ENCODE peak calls at places on chromosomes 7 and 10, in five cellular contexts. P, D, N, C and T are unnamed samples.

GRCh38 chr10:98556061-98556460 is 109.3 kb upstream of the HPS1 start:
- DNase-seq in N (no peak), D (no peak), P (no peak), C (no peak), T (no peak)

GRCh38 chr10:19325581-19325980 is 277.0 kb downstream of the MALRD1 start:
- DNase-seq in C (no peak), D (no peak), P (no peak), N (no peak), T (no peak)

GRCh38 chr7:70131807-70132565 is 533.7 kb downstream of the AUTS2 start:
- DNase-seq in P (no peak), C (no peak), N (no peak), D (no peak), T (no peak)

GRCh38 chr10:24355289-24355688 is 146.4 kb downstream of the KIAA1217 start:
- DNase-seq in D (no peak), N (no peak), P (no peak), C (no peak), T (no peak)

GRCh38 chr10:77967611-77968022 is 41.1 kb upstream of the DLG5 start:
- DNase-seq in D (no peak), C (no peak), N (no peak), P (no peak), T (no peak)

GRCh38 chr7:95605275-95605674 is 9.0 kb upstream of the PDK4 start:
- DNase-seq in C (no peak), P (no peak), D (no peak), N (no peak), T (no peak)

GRCh38 chr10:13351340-13351915 is 3.3 kb upstream of the SEPHS1 start:
- DNase-seq in P (peak; percentile 53), D (no peak), N (no peak), C (no peak), T (no peak)

GRCh38 chr10:132699411-132700167 is 86.4 kb downstream of the NKX6-2 start:
- DNase-seq in N (no peak), P (no peak), D (no peak), C (no peak), T (no peak)

GRCh38 chr7:30413864-30414263 is 64.7 kb downstream of the NOD1 start:
- DNase-seq in P (no peak), N (no peak), C (no peak), D (no peak), T (no peak)

GRCh38 chr10:97690138-97690537 is 3.1 kb upstream of the AVPI1 start:
- DNase-seq in D (no peak), C (no peak), N (no peak), P (no peak), T (no peak)

GRCh38 chr7:157690058-157690832 is 353.4 kb downstream of the DNAJB6 start:
- DNase-seq in P (no peak), C (no peak), N (no peak), D (no peak), T (peak; percentile 55)

GRCh38 chr7:157687845-157688244 is 351.0 kb downstream of the DNAJB6 start:
- DNase-seq in P (no peak), C (no peak), D (no peak), N (no peak), T (no peak)

GRCh38 chr7:157688439-157689268 is 351.9 kb downstream of the DNAJB6 start:
- DNase-seq in D (no peak), C (no peak), N (no peak), P (no peak), T (no peak)

GRCh38 chr7:157690833-157691382 is 354.1 kb downstream of the DNAJB6 start:
- DNase-seq in C (no peak), D (peak; percentile 71), P (no peak), N (peak; percentile 19), T (peak; percentile 74)

GRCh38 chr7:157689269-157690057 is 352.7 kb downstream of the DNAJB6 start:
- DNase-seq in P (no peak), N (no peak), D (no peak), C (no peak), T (no peak)
- H3K27me3 ChIP-seq in P (no peaks in the 10 kb centered on the region), N (peaks cover 5% of the 10 kb centered on the region), D (no peaks in the 10 kb centered on the region), C (peaks cover 31% of the 10 kb centered on the region), T (peaks cover 93% of the 10 kb centered on the region)

GRCh38 chr10:5546891-5547683 is 22.3 kb downstream of the CALML3 start:
- DNase-seq in N (no peak), C (peak; percentile 92), P (no peak), D (peak; percentile 63), T (peak; percentile 6)

GRCh38 chr10:5545778-5546710 is 21.3 kb downstream of the CALML3 start:
- DNase-seq in N (no peak), D (no peak), P (no peak), C (peak; percentile 88), T (peak; percentile 76)

GRCh38 chr10:5547684-5547933 is 22.8 kb downstream of the CALML3 start:
- DNase-seq in N (no peak), C (no peak), P (no peak), D (no peak), T (peak; percentile 12)

GRCh38 chr10:5549462-5550249 is 24.9 kb downstream of the CALML3 start:
- DNase-seq in P (no peak), N (no peak), C (no peak), D (no peak), T (peak; percentile 44)

DNA sequence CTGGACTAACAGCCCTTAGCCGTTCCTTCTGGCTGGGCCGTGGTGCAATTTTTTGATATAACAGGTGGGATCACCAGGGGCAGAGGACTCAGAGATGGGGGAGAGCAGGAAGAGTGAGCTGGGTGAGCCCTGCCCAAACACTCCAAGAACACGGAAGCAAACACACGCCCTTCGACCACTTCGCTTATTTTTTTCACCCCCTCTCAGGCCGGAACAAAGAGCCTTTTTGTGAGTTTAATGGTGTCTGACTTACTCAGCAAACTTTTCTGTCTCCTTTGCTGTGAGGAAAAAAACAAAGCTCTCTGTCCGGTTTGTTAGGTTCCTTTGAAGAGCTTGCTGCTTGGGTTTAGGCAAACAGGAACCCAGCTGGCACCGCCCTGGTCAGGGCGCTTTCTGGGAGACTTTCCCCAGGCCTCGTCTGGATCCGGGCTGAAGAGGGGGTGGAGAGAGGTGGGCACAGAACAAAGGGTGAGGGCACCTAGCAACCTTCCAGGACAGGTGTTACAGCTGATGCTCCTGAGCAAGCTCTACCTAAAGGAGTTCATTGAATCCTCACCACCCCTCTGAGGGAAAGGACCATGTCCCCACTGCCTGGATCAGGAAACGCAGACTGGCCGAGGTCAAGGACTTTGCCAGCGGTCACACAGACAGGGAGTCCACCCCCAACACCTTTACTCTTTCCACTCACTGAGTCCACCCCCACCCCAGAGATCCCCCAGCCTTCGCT is 23.3 kb downstream of the CALML3 start:
- DNase-seq in D (peak; percentile 66), N (no peak), C (peak; percentile 95), P (no peak), T (peak; percentile 9)
- H3K4me3 ChIP-seq in D (peak overlapping the region; percentile 44), N (no peak overlapping the region), C (peak overlapping the region; percentile 51), P (peak overlapping the region; percentile 30), T (peak overlapping the region; percentile 36)

DNA sequence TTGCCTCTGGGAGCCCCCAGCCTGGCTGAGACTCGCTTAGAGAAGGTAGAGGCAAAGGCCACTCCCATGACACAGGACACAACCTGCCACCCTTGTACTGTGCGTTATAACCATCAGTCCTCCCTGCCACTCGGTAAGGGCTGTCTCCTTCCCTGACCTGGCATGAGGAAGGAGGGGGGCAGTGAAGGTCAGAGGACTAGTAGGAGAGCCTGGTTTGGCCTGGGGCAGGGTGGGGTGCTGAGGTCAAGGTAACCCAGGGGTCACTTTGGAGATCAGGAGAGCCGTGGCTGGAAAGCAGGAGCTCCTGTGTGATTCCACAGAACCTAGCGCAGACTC is 6.9 kb upstream of the TNRC18 start:
- DNase-seq in N (no peak), P (no peak), C (no peak), D (no peak), T (no peak)
- H3K27me3 ChIP-seq in N (no peaks in the 10 kb centered on the region), P (no peaks in the 10 kb centered on the region), C (no peaks in the 10 kb centered on the region), D (no peaks in the 10 kb centered on the region), T (no peaks in the 10 kb centered on the region)

GRCh38 chr7:105621617-105622016 is 40.3 kb upstream of the EFCAB10 start:
- DNase-seq in N (peak; percentile 19), P (no peak), C (no peak), D (no peak), T (peak; percentile 65)

GRCh38 chr7:105625986-105626385 is 44.7 kb upstream of the EFCAB10 start:
- DNase-seq in D (no peak), N (no peak), C (no peak), P (no peak), T (no peak)

GRCh38 chr7:105623906-105624305 is 42.6 kb upstream of the EFCAB10 start:
- DNase-seq in P (no peak), C (no peak), D (no peak), N (no peak), T (no peak)

GRCh38 chr7:105622114-105622731 is 40.9 kb upstream of the EFCAB10 start:
- DNase-seq in C (no peak), D (no peak), N (no peak), P (no peak), T (no peak)

DNA sequence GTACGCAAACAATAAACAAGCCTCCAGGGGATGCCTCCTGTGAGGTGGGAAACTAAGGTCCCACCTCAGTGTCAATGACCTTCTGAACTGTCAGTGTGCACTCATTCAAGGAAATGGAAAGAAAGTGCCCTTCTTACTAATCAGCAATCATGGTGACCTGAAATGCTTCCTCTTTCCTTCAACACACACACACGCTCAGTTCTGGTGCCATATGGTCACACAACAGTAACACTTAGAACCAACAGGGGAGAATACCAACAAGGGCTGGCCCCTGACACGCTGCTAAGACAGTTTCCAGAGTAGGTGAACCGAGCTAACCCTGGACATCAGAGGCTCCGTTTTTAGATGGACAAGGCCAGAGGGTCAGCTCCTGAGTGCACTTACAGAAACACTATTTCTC is 42.1 kb upstream of the EFCAB10 start:
- DNase-seq in D (no peak), C (no peak), N (no peak), P (no peak), T (no peak)
- H3K4me3 ChIP-seq in D (no peak overlapping the region), C (no peak overlapping the region), N (no peak overlapping the region), P (no peak overlapping the region), T (no peak overlapping the region)

DNA sequence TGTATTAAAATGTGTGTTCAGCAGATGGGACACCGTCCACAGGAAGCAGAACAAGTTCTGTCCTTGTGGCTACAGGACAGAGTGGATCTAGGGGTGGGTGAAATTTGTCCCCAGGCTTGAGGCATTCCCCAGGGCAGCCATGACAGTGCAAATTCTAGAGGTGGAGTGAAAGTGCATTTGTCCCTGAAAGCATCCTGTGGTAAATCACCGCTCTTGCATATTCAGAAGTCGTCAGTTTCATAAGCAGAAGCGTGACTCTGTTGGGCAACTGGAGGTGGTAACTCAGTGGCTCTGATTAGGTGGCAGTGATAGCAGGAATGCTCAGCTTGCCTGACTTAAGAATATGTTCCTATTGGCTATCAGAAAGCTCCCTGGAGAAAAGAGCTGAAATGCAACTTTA is 96.6 kb downstream of the SNX10 start:
- DNase-seq in N (no peak), C (no peak), D (no peak), P (no peak), T (no peak)
- H3K27me3 ChIP-seq in N (peaks cover 4% of the 10 kb centered on the region), C (no peaks in the 10 kb centered on the region), D (no peaks in the 10 kb centered on the region), P (no peaks in the 10 kb centered on the region), T (peaks cover 15% of the 10 kb centered on the region)

DNA sequence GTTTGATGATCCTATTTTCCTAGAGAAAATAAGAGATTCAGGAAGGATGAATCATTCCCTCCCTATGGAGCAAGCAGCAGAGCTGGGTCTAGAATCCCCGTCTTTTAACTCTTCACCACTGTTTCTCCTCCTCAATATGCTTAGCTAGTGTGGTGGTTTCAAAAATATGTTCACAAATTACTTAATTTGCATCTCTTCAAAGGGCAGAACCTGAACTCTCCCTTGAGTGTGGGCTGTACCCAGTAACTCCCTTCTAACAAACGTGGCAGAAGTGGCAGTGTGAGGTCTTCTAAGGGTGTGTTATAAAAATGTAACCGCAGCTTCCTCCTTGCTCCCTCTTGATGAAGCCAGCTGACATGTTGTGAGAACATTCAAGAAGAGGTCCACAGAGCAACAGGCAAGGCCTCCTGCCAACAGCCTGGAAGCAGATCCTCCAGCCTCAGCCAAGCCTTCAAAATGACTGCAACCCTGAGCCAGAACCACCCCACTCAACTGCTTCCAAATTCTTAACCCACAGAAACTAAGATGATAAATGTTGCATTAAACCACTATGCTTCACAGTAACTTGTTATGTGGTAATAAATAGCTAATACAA is 36.6 kb downstream of the SRPK2 start:
- DNase-seq in C (no peak), P (peak; percentile 82), N (peak; percentile 69), D (no peak), T (peak; percentile 83)
- H3K4me3 ChIP-seq in C (no peak overlapping the region), P (no peak overlapping the region), N (peak overlapping the region; percentile 17), D (no peak overlapping the region), T (no peak overlapping the region)